ENCODE peak calls at places on chromosomes 16 and 17, in four cellular contexts. One of them, this sample, is unnamed.

GRCh38 chr17:63998050-63998720 is at the start of gene PRR29:
- DNase-seq in trophoblast cell: peak
- DNase-seq in CD14-positive monocyte: peak
- DNase-seq in CD8-positive, alpha-beta T cell: peak
- DNase-seq in this sample: peak

GRCh38 chr17:62075308-62075815 is 10.3 kb upstream of the MED13 start:
- DNase-seq in trophoblast cell: peak
- DNase-seq in CD14-positive monocyte: no peak
- DNase-seq in CD8-positive, alpha-beta T cell: no peak
- DNase-seq in this sample: no peak

GRCh38 chr17:76735006-76735405 is 2.1 kb downstream of the SRSF2 start:
- DNase-seq in trophoblast cell: peak
- DNase-seq in CD14-positive monocyte: no peak
- DNase-seq in CD8-positive, alpha-beta T cell: no peak
- DNase-seq in this sample: peak

GRCh38 chr16:23534868-23535860 is 22.0 kb downstream of the EARS2 start:
- DNase-seq in trophoblast cell: peak
- DNase-seq in CD14-positive monocyte: no peak
- DNase-seq in CD8-positive, alpha-beta T cell: no peak
- DNase-seq in this sample: no peak

GRCh38 chr16:17396762-17397498 is 73.8 kb downstream of the XYLT1 start:
- DNase-seq in trophoblast cell: no peak
- DNase-seq in CD14-positive monocyte: no peak
- DNase-seq in CD8-positive, alpha-beta T cell: peak
- DNase-seq in this sample: peak

GRCh38 chr17:73003487-73003886 is 89.0 kb downstream of the SLC39A11 start:
- DNase-seq in trophoblast cell: peak
- DNase-seq in CD14-positive monocyte: no peak
- DNase-seq in CD8-positive, alpha-beta T cell: no peak
- DNase-seq in this sample: no peak

GRCh38 chr17:64007838-64008282 is 9.7 kb downstream of the PRR29 start:
- DNase-seq in trophoblast cell: no peak
- DNase-seq in CD14-positive monocyte: peak
- DNase-seq in CD8-positive, alpha-beta T cell: no peak
- DNase-seq in this sample: no peak

GRCh38 chr17:45364531-45365390 is 47.9 kb upstream of the MAP3K14 start:
- DNase-seq in trophoblast cell: peak
- DNase-seq in CD14-positive monocyte: no peak
- DNase-seq in CD8-positive, alpha-beta T cell: no peak
- DNase-seq in this sample: no peak

GRCh38 chr17:77185137-77185536 is 44.4 kb downstream of the SEC14L1 start:
- DNase-seq in trophoblast cell: peak
- DNase-seq in CD14-positive monocyte: no peak
- DNase-seq in CD8-positive, alpha-beta T cell: no peak
- DNase-seq in this sample: no peak

GRCh38 chr16:74297296-74297665 is 667 bp downstream of the PSMD7 start:
- DNase-seq in trophoblast cell: peak
- DNase-seq in CD14-positive monocyte: no peak
- DNase-seq in CD8-positive, alpha-beta T cell: peak
- DNase-seq in this sample: peak

GRCh38 chr17:27438631-27439030 is 17.6 kb upstream of the KSR1 start:
- DNase-seq in trophoblast cell: peak
- DNase-seq in CD14-positive monocyte: no peak
- DNase-seq in CD8-positive, alpha-beta T cell: no peak
- DNase-seq in this sample: no peak